ENCODE peak calls at places on chromosomes 7 and 10, in nine cellular contexts. M is sigmoid colon, A is tibial nerve, Y is AG04450, R is stomach, I is thoracic aorta, N is astrocyte, B is heart right ventricle, X is right lobe of liver. C is an unnamed sample.

GRCh38 chr10:49571419-49571818 is 32.5 kb upstream of the ERCC6 start:
- DNase-seq in I (no peak), N (peak; percentile 67), B (no peak), A (no peak), M (no peak), R (no peak), Y (no peak), X (no peak), C (no peak)

GRCh38 chr10:58175990-58176910 is 91.4 kb downstream of the IPMK start:
- DNase-seq in Y (no peak), I (no peak), M (no peak), A (no peak), B (no peak), X (no peak), R (no peak), N (peak; percentile 31), C (no peak)

GRCh38 chr7:94295805-94296204 is 98.9 kb upstream of the COL1A2 start:
- DNase-seq in N (peak; percentile 79), B (peak; percentile 13), A (no peak), X (no peak), I (no peak), Y (peak; percentile 60), R (no peak), M (no peak), C (no peak)

GRCh38 chr10:7585228-7585627 is 81.5 kb downstream of the ITIH5 start:
- DNase-seq in X (no peak), B (no peak), Y (no peak), A (no peak), N (no peak), M (no peak), I (no peak), R (no peak), C (no peak)

GRCh38 chr10:57638411-57638810 is 629.3 kb downstream of the IPMK start:
- DNase-seq in R (no peak), A (no peak), B (no peak), M (no peak), Y (no peak), N (no peak), X (no peak), I (no peak), C (no peak)

GRCh38 chr7:117384693-117385092 is 42.6 kb downstream of the ASZ1 start:
- DNase-seq in I (no peak), Y (no peak), A (no peak), M (no peak), N (no peak), X (no peak), R (no peak), B (no peak), C (no peak)

GRCh38 chr10:72158174-72158573 is 57.6 kb upstream of the ANAPC16 start:
- DNase-seq in N (no peak), B (no peak), M (no peak), R (no peak), I (no peak), X (no peak), A (no peak), Y (no peak), C (no peak)

GRCh38 chr10:28686835-28687682 is 9.7 kb downstream of the BAMBI start:
- DNase-seq in M (no peak), Y (no peak), I (no peak), B (no peak), A (no peak), N (no peak), R (no peak), X (no peak), C (no peak)

GRCh38 chr10:43864622-43865021 is 215.9 kb upstream of the ZNF32 start:
- DNase-seq in X (no peak), R (no peak), Y (no peak), I (no peak), M (no peak), A (no peak), B (no peak), N (no peak), C (no peak)

GRCh38 chr7:16619979-16620408 is 25.6 kb downstream of the ANKMY2 start:
- DNase-seq in B (no peak), I (no peak), N (peak; percentile 41), R (no peak), A (no peak), X (no peak), Y (no peak), M (no peak), C (no peak)

GRCh38 chr10:102646610-102647432 is 2.5 kb downstream of the TRIM8 start:
- DNase-seq in N (no peak), M (no peak), B (peak; percentile 80), I (no peak), R (peak; percentile 32), Y (no peak), X (no peak), A (no peak), C (no peak)

GRCh38 chr7:5218564-5219360 is 28.7 kb downstream of the WIPI2 start:
- DNase-seq in R (no peak), A (peak; percentile 12), M (peak; percentile 57), N (no peak), B (no peak), I (no peak), Y (no peak), X (peak; percentile 75), C (no peak)

GRCh38 chr7:104982308-104982755 is 31.7 kb upstream of the KMT2E start:
- DNase-seq in N (peak; percentile 47), I (no peak), Y (no peak), B (no peak), R (no peak), X (no peak), M (no peak), A (no peak), C (no peak)

GRCh38 chr7:95517458-95517857 is 31.7 kb downstream of the ASB4 start:
- DNase-seq in I (no peak), N (no peak), M (no peak), X (no peak), A (no peak), B (no peak), Y (no peak), R (no peak), C (no peak)

GRCh38 chr10:63464402-63465292 is 1.1 kb downstream of the JMJD1C start:
- DNase-seq in Y (no peak), N (peak; percentile 32), A (no peak), B (no peak), I (no peak), R (no peak), M (no peak), X (no peak), C (no peak)

GRCh38 chr10:90787376-90787775 is 70.5 kb downstream of the HTR7 start:
- DNase-seq in M (no peak), Y (no peak), R (no peak), X (no peak), I (no peak), B (no peak), N (no peak), A (no peak), C (no peak)
- H3K27ac ChIP-seq in M (no peak overlapping the region), Y (no peak overlapping the region), R (no peak overlapping the region), X (no peak overlapping the region), I (no peak overlapping the region), B (no peak overlapping the region), N (no peak overlapping the region), A (no peak overlapping the region), C (no peak overlapping the region)

GRCh38 chr10:75210193-75211006 is at the start of gene VDAC2:
- DNase-seq in M (peak; percentile 95), B (peak; percentile 92), X (peak; percentile 94), A (peak; percentile 79), R (peak; percentile 92), Y (no peak), N (peak; percentile 62), I (peak; percentile 57), C (peak; percentile 97)
- H3K27ac ChIP-seq in M (peak within 1 kb of the TSS; percentile 100), B (peak within 1 kb of the TSS; percentile 99), X (peak within 1 kb of the TSS; percentile 95), A (peak within 1 kb of the TSS; percentile 97), R (peak within 1 kb of the TSS; percentile 96), Y (peak within 1 kb of the TSS; percentile 99), N (peak within 1 kb of the TSS; percentile 99), I (peak within 1 kb of the TSS; percentile 99), C (peak within 1 kb of the TSS; percentile 100)

GRCh38 chr7:100219271-100219737 is 445 bp upstream of the PVRIG start:
- DNase-seq in B (no peak), M (peak; percentile 51), R (no peak), X (no peak), Y (no peak), I (no peak), A (no peak), N (no peak), C (no peak)

GRCh38 chr7:100221767-100222444 is 2.2 kb downstream of the PVRIG start:
- DNase-seq in I (no peak), R (no peak), A (no peak), B (no peak), M (no peak), X (no peak), N (no peak), Y (no peak), C (no peak)

GRCh38 chr7:100220833-100221718 is 1.3 kb downstream of the PVRIG start:
- DNase-seq in B (no peak), N (no peak), X (no peak), Y (no peak), A (no peak), R (peak; percentile 34), I (no peak), M (no peak), C (no peak)

DNA sequence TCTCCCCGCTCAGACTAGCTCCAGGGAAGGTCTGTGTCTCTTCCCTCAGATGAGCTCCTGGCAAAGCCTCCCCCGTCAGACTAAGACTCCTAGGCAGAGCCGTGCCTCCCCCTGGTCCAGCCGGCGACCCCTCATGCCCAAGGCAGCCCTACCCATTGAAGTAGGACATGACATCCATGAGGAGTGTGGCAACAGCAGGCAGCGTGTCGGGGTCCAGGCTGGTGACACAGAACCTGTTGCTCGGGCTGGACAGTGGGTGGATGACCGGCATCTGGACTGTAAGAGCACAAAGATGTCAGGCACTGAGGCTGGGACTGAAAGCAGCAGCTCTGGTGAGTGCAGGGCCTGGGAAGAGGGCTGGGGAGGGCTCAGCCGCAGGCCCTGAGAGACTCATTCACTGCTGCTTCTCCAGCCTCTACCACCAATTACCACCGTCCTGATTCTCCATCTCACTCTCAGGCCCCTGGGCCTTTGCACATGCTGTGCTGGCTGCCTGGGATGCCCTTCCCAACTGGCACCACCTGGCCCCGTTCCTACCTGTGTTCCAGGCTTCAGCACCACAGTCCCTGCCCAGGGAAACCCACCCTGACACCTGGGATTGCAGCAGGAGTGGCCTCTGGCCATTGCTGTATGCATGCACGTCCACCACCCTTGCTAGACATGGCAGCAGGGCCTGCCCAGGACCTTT is 2.8 kb downstream of the PVRIG start:
- DNase-seq in X (no peak), B (no peak), Y (no peak), I (no peak), R (no peak), A (no peak), N (no peak), M (no peak), C (no peak)
- H3K27ac ChIP-seq in X (no peak overlapping the region), B (no peak overlapping the region), Y (no peak overlapping the region), I (no peak overlapping the region), R (no peak overlapping the region), A (no peak overlapping the region), N (no peak overlapping the region), M (no peak overlapping the region), C (no peak overlapping the region)

DNA sequence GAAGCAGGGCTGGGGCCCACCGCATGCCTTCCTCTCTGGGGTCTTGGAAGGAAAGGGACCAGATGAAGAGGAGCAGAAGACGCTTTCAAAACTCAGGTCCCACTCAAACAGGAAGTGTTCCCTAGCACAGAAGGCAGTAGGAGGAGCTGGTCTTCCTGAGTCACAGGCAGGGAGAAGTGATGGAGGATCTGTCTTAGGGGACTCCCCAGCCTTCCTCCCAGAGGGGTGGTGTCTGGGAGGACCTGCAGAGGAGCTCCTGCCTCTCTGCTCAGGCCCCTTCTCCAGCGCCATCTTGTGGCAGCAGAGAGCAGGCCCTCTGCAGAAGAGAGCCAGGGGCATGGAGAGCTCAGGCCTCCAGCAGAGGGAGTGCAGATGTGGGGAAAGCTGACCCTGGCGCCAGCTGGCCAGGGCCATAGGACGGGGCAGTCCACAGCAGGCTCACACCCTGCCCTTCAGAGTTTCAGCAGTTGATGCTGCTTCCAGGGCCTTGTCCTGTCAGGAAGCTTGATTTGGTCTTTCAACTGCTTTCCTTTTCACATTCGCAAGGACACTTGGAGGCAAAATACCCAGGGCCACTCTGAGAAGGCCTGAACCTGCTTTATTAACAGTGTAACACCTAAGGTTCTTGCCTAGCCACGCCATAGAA is 62.2 kb upstream of the TARP start:
- DNase-seq in A (peak; percentile 63), Y (peak; percentile 77), M (peak; percentile 88), N (peak; percentile 75), B (peak; percentile 75), I (peak; percentile 11), X (peak; percentile 89), R (peak; percentile 81), C (peak; percentile 74)
- H3K27ac ChIP-seq in A (no peak overlapping the region), Y (no peak overlapping the region), M (no peak overlapping the region), N (no peak overlapping the region), B (peak overlapping the region; percentile 17), I (no peak overlapping the region), X (peak overlapping the region; percentile 70), R (peak overlapping the region; percentile 65), C (no peak overlapping the region)

C was measured in caudate nucleus.